ENCODE peak calls at places on chromosomes 3 and 15, in eight cellular contexts. S is heart left ventricle, U is adrenal gland, Q is suprapubic skin, T is psoas muscle, Z is gastrocnemius medialis, H is astrocyte, E is AG04450. V is an unnamed sample.
A peak's percentile ranks its signal among the peaks of the same experiment; 100 is the strongest.

GRCh38 chr3:124281453-124282316 is 289.8 kb upstream of the ROPN1 start:
- DNase-seq in H (peak; percentile 36), Z (no peak), E (no peak), Q (no peak), S (no peak), U (peak; percentile 26), T (no peak), V (no peak)

GRCh38 chr15:60379466-60380274 is 18.1 kb downstream of the ANXA2 start:
- DNase-seq in Z (no peak), E (peak; percentile 92), S (no peak), Q (no peak), U (no peak), T (no peak), H (peak; percentile 99), V (no peak)

GRCh38 chr3:179189764-179190163 is 41.6 kb downstream of the PIK3CA start:
- DNase-seq in Z (no peak), E (peak; percentile 54), H (peak; percentile 41), T (no peak), S (no peak), Q (no peak), U (no peak), V (peak; percentile 5)

GRCh38 chr3:53602866-53603265 is 108.5 kb downstream of the CACNA1D start:
- DNase-seq in Z (no peak), H (no peak), E (no peak), S (no peak), U (no peak), T (no peak), Q (no peak), V (no peak)

GRCh38 chr3:67349551-67350174 is 304.7 kb downstream of the SUCLG2 start:
- DNase-seq in Z (no peak), S (no peak), T (no peak), Q (no peak), U (no peak), H (peak; percentile 43), E (no peak), V (no peak)

GRCh38 chr3:49028673-49029562 is at the start of gene IMPDH2:
- DNase-seq in Z (peak; percentile 83), H (peak; percentile 75), Q (peak; percentile 94), U (peak; percentile 93), T (peak; percentile 98), E (peak; percentile 81), S (peak; percentile 94), V (peak; percentile 93)

GRCh38 chr3:105807146-105807545 is 61.7 kb downstream of the CBLB start:
- DNase-seq in H (no peak), S (no peak), Q (no peak), T (no peak), Z (no peak), U (no peak), E (no peak), V (no peak)

GRCh38 chr3:55327131-55327920 is 159.8 kb downstream of the WNT5A start:
- DNase-seq in H (peak; percentile 83), T (no peak), E (peak; percentile 82), Q (no peak), Z (no peak), U (no peak), S (no peak), V (no peak)

GRCh38 chr3:106337116-106337515 is 468.3 kb upstream of the CBLB start:
- DNase-seq in Z (no peak), H (peak; percentile 32), E (no peak), U (no peak), Q (no peak), S (no peak), T (no peak), V (no peak)

DNA sequence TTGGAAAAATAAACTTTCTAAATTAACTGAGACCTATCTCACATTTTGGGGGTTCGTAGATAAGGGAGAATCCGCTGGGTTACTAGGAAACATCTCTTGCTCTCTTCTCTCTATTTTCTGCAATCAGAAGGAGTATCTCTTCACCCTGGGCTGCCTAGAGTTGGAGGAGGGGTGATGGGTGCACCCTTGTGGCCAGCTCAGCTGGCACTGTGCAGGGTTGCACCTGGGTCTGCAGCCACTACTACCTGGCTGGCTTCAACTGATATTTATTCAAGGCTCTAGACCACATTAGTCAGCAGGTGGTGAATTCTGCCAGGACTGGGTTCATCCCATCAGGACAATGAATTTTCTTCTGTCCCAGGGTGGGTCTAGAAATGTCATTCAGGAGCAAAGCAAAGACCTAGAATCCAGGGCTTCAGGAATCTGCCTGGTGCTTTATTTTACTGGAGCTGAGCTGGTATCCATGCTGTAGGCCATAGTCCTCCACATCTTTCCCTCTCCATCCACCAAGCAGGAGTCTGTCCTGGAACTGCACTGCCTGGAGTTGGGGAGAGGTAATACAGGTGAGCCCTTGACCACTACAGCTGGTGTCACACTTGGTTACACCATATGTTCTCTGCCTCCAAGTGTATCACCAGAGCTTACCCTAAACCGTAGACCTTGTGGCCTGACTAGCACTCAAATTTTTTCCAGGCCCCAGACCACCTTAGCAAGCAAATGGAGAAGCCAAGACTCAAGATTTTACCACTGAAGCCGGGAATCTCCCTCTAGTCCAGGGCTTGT is 14.0 kb downstream of the OR5K4 start:
- DNase-seq in Z (no peak), H (no peak), S (no peak), Q (no peak), E (no peak), T (no peak), U (no peak), V (no peak)
- H3K9me3 ChIP-seq in Z (no peaks in the 10 kb centered on the region), H (no peaks in the 10 kb centered on the region), S (no peaks in the 10 kb centered on the region), Q (no peaks in the 10 kb centered on the region), E (no peaks in the 10 kb centered on the region), T (no peaks in the 10 kb centered on the region), U (no peaks in the 10 kb centered on the region), V (no peaks in the 10 kb centered on the region)

DNA sequence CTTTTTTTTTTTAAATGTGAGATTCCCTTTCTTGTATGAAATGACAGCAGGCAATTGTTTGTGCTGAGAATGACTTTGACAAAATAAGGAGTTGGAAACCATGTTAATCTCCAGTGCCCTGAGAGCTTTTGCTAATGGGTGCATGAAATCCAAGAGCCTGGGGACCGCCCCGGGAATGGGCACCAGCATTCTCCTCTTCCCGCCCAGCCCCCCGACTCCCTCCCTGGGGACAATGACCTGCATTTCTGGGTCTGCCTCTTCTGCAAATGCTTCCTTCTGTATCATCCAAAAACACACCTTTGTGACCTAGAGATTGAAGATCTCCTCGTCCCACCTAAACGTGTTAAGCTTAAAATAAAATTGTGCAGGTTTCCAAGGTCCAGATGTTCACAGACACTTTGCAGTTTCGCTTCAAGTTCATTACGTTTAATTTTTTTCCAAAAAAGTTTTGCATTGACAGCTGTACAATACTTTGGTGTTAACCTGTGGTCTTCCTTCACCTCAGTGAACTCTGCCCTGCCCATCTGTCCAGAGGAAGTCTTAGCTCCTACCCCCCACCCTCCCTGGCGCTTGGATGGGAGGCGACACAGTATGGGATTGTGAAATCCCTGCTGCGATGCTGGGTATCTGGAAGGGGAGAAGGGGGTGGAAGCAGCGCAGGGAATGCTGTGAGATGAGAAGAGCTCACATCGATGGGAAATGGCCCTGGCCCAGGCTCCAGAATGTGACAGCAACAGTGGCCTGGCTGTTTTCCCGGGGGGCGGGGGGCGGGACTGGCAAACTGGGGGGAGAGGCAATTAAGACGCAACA is 50.1 kb downstream of the TLE3 start:
- DNase-seq in S (no peak), Q (peak; percentile 60), U (no peak), T (no peak), Z (no peak), E (no peak), H (peak; percentile 26), V (no peak)
- H3K4me3 ChIP-seq in S (no peak overlapping the region), Q (no peak overlapping the region), U (no peak overlapping the region), T (no peak overlapping the region), Z (no peak overlapping the region), E (no peak overlapping the region), H (no peak overlapping the region), V (no peak overlapping the region)

GRCh38 chr3:15319575-15319974 is 12.8 kb downstream of the SH3BP5 start:
- DNase-seq in T (peak; percentile 69), Q (peak; percentile 76), H (peak; percentile 91), Z (peak; percentile 62), U (peak; percentile 82), E (no peak), S (no peak), V (no peak)
- H3K27ac ChIP-seq in T (peak overlapping the region; percentile 68), Q (peak overlapping the region; percentile 79), H (peak overlapping the region; percentile 28), Z (peak overlapping the region; percentile 91), U (peak overlapping the region; percentile 87), E (no peak overlapping the region), S (peak overlapping the region; percentile 58), V (no peak overlapping the region)

GRCh38 chr3:196412704-196413103 is 19.5 kb downstream of the UBXN7 start:
- DNase-seq in E (no peak), T (no peak), Z (no peak), H (no peak), Q (no peak), U (no peak), S (no peak), V (no peak)

GRCh38 chr3:196408565-196409300 is 23.5 kb downstream of the UBXN7 start:
- DNase-seq in U (no peak), T (no peak), E (no peak), Z (no peak), H (no peak), S (no peak), Q (no peak), V (no peak)

GRCh38 chr3:196419386-196419785 is 12.8 kb downstream of the UBXN7 start:
- DNase-seq in Z (no peak), Q (no peak), E (no peak), U (no peak), T (no peak), S (no peak), H (no peak), V (no peak)

GRCh38 chr3:196409409-196409808 is 22.8 kb downstream of the UBXN7 start:
- DNase-seq in U (no peak), T (no peak), Z (no peak), H (no peak), S (no peak), Q (no peak), E (no peak), V (no peak)

DNA sequence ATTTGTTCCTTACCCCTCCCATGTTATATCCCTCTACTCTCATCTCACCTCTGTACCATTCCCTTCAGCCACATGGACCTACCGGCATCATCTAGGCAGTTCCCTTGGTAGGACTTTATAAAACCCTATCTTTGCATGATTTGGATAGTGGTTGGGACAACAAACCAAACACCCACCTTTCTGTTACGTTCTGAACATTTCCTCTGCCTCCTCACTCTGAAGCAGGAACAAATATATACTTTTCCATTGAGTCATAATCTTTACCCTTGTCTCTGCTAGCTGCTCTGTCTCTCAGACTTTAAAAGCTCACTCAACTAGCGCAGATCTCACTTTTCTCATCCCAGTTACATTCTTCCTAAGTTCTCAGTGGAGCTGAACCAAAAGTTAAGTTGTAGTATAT is 17.8 kb downstream of the UBXN7 start:
- DNase-seq in Z (no peak), U (no peak), E (no peak), T (no peak), S (no peak), Q (no peak), H (peak; percentile 45), V (no peak)
- H3K9me3 ChIP-seq in Z (no peaks in the 10 kb centered on the region), U (no peaks in the 10 kb centered on the region), E (no peaks in the 10 kb centered on the region), T (no peaks in the 10 kb centered on the region), S (no peaks in the 10 kb centered on the region), Q (no peaks in the 10 kb centered on the region), H (no peaks in the 10 kb centered on the region), V (no peaks in the 10 kb centered on the region)

GRCh38 chr15:36877796-36878744 is 222.3 kb downstream of the MEIS2 start:
- DNase-seq in Z (no peak), E (no peak), T (peak; percentile 40), H (no peak), U (no peak), Q (no peak), S (no peak), V (no peak)
- H3K4me3 ChIP-seq in Z (peak overlapping the region; percentile 30), E (no peak overlapping the region), T (peak overlapping the region; percentile 48), H (no peak overlapping the region), U (no peak overlapping the region), Q (no peak overlapping the region), S (peak overlapping the region; percentile 15), V (no peak overlapping the region)

V was measured in body of pancreas.